ENCODE peak calls at places on chromosomes 5 and 9, in four cellular contexts. C is H1, U is thoracic aorta, T is endodermal cell. V is an unnamed sample.

GRCh38 chr5:141811287-141812155 is 66.7 kb downstream of the PCDH1 start:
- DNase-seq in C (peak; percentile 89), U (no peak), T (peak; percentile 89), V (no peak)

GRCh38 chr5:58849995-58850667 is 267.3 kb downstream of the RAB3C start:
- DNase-seq in C (no peak), U (no peak), T (peak; percentile 81), V (no peak)

GRCh38 chr9:75892168-75892901 is 1.9 kb downstream of the PCSK5 start:
- DNase-seq in C (peak; percentile 70), U (no peak), T (peak; percentile 82), V (peak; percentile 30)

GRCh38 chr9:86046930-86047341 is 52.4 kb downstream of the GOLM1 start:
- DNase-seq in C (no peak), U (no peak), T (no peak), V (no peak)

GRCh38 chr5:40481226-40481625 is 198.5 kb upstream of the PTGER4 start:
- DNase-seq in C (no peak), U (no peak), T (no peak), V (no peak)

GRCh38 chr5:140346348-140347221 is at the start of gene HBEGF:
- DNase-seq in C (peak; percentile 88), U (no peak), T (peak; percentile 97), V (peak; percentile 82)

GRCh38 chr5:84303315-84303714 is 81.4 kb downstream of the EDIL3 start:
- DNase-seq in C (no peak), U (no peak), T (no peak), V (no peak)

GRCh38 chr9:70411930-70412677 is 2.4 kb downstream of the KLF9 start:
- DNase-seq in C (peak; percentile 52), U (no peak), T (peak; percentile 79), V (peak; percentile 78)

GRCh38 chr5:38193015-38193581 is 65.3 kb upstream of the EGFLAM start:
- DNase-seq in C (peak; percentile 83), U (no peak), T (peak; percentile 94), V (peak; percentile 82)

GRCh38 chr5:180557201-180557809 is 34.0 kb downstream of the SCGB3A1 start:
- DNase-seq in C (no peak), U (no peak), T (no peak), V (no peak)

GRCh38 chr5:72587909-72588308 is 80.7 kb upstream of the ZNF366 start:
- DNase-seq in C (no peak), U (no peak), T (no peak), V (no peak)

GRCh38 chr5:160369990-160370712 is at the start of gene C1QTNF2:
- DNase-seq in C (peak; percentile 74), U (no peak), T (peak; percentile 87), V (peak; percentile 68)

GRCh38 chr5:179863449-179864085 is 5.0 kb upstream of the MRNIP start:
- DNase-seq in C (no peak), U (no peak), T (no peak), V (no peak)

GRCh38 chr9:131732061-131732526 is 7.8 kb downstream of the RAPGEF1 start:
- DNase-seq in C (no peak), U (no peak), T (no peak), V (peak; percentile 46)

GRCh38 chr5:113612060-113612496 is 98.6 kb downstream of the YTHDC2 start:
- DNase-seq in C (no peak), U (no peak), T (no peak), V (no peak)

GRCh38 chr9:83466877-83467276 is 71.3 kb downstream of the FRMD3 start:
- DNase-seq in C (no peak), U (no peak), T (no peak), V (no peak)

GRCh38 chr9:85112376-85112775 is 442.8 kb downstream of the NTRK2 start:
- DNase-seq in C (no peak), U (no peak), T (no peak), V (no peak)

GRCh38 chr5:173456751-173457171 is 128.5 kb upstream of the STC2 start:
- DNase-seq in C (no peak), U (no peak), T (no peak), V (no peak)

GRCh38 chr9:112078432-112078831 is 96.7 kb downstream of the SUSD1 start:
- DNase-seq in C (no peak), U (no peak), T (no peak), V (no peak)

GRCh38 chr9:131668439-131669233 is 71.2 kb downstream of the RAPGEF1 start:
- DNase-seq in C (no peak), U (no peak), T (peak; percentile 63), V (no peak)

GRCh38 chr9:127444921-127445850 is 6.0 kb downstream of the RPL12 start:
- DNase-seq in C (peak; percentile 54), U (no peak), T (peak; percentile 54), V (no peak)

GRCh38 chr5:120449501-120449900 is 14.6 kb upstream of the PRR16 start:
- DNase-seq in C (no peak), U (no peak), T (no peak), V (no peak)

GRCh38 chr5:36703245-36703860 is 96.9 kb downstream of the SLC1A3 start:
- DNase-seq in C (no peak), U (no peak), T (no peak), V (peak; percentile 36)

GRCh38 chr5:120684213-120684612 is 220.1 kb downstream of the PRR16 start:
- DNase-seq in C (no peak), U (no peak), T (no peak), V (no peak)

GRCh38 chr9:131237931-131238401 is 38.3 kb downstream of the FAM78A start:
- DNase-seq in C (peak; percentile 79), U (peak; percentile 51), T (peak; percentile 85), V (peak; percentile 59)

GRCh38 chr5:140594169-140594568 is 29.5 kb downstream of the SLC35A4 start:
- DNase-seq in C (no peak), U (no peak), T (no peak), V (no peak)

GRCh38 chr9:125747765-125748510 is 765 bp downstream of the PBX3 start:
- DNase-seq in C (peak; percentile 63), U (no peak), T (peak; percentile 75), V (peak; percentile 51)

GRCh38 chr9:87119328-87119881 is 172.1 kb upstream of the GAS1 start:
- DNase-seq in C (no peak), U (no peak), T (no peak), V (no peak)

GRCh38 chr9:129500166-129500862 is 120.6 kb downstream of the C9orf50 start:
- DNase-seq in C (peak; percentile 65), U (no peak), T (peak; percentile 67), V (peak; percentile 46)

GRCh38 chr9:6592231-6592630 is 53.3 kb downstream of the GLDC start:
- DNase-seq in C (no peak), U (no peak), T (no peak), V (no peak)

GRCh38 chr5:153640293-153640692 is 149.8 kb downstream of the GRIA1 start:
- DNase-seq in C (no peak), U (no peak), T (no peak), V (no peak)
- TF ChIP-seq CTCF in C (no peak), U (no peak), T (no peak), V (no peak)

GRCh38 chr5:125011014-125011413 is 264.6 kb upstream of the ZNF608 start:
- DNase-seq in C (no peak), U (no peak), T (no peak), V (no peak)

GRCh38 chr5:125002727-125003598 is 256.5 kb upstream of the ZNF608 start:
- DNase-seq in C (no peak), U (no peak), T (no peak), V (no peak)

GRCh38 chr5:125004009-125004408 is 257.6 kb upstream of the ZNF608 start:
- DNase-seq in C (no peak), U (no peak), T (no peak), V (no peak)

GRCh38 chr5:125005287-125005686 is 258.8 kb upstream of the ZNF608 start:
- DNase-seq in C (no peak), U (no peak), T (no peak), V (no peak)

GRCh38 chr5:125006011-125006685 is 259.7 kb upstream of the ZNF608 start:
- DNase-seq in C (no peak), U (no peak), T (no peak), V (no peak)
- H3K4me1 ChIP-seq in C (peaks cover 8% of the 10 kb centered on the region), U (no peaks in the 10 kb centered on the region), T (peaks cover 7% of the 10 kb centered on the region), V (no peaks in the 10 kb centered on the region)

DNA sequence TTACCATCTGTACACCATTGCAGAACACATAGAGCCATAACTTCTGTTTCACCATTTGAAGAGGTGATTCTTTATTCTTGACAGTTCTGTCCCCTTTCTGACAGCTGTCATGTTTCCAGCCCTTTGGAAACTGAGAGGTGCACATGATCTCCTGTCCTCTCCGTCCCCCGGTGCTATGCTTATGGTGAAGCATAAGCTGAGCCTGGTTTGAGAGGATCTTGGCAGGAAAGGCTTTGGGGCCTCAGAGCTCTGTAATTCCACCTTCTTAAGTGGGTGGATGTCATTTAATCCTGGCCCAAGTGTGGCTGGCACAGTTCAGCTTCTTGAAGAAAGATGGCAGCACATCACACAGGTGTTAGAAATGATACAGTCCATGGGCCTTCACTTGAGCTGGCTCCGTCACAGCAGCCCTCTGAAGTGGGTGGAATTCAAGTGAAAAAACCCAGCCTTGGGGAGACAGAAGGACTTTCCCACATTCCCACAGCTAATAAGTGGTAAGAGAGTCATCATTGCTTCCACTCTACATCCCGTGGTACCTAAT is 30.7 kb upstream of the GRPEL2 start:
- DNase-seq in C (no peak), U (no peak), T (no peak), V (no peak)
- TF ChIP-seq CTCF in C (no peak), U (no peak), T (peak; percentile 29), V (peak; percentile 21)

DNA sequence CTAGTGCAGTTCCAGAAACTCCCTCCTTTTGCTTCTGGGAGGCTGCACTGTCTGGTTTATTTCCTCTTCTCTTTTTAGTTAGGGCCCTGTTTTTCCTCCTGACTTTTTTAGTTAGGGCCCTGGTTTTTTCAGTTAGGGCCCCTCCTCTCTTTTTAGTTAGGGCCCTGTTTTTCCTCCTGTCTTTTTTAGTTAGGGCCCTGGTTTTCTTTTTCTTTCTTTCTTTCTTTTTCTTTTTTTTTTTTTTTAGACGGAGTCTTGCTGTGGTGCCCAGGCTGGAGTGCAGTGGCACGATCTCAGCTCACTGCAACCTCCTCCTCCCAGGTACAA is 15.1 kb downstream of the GSN start:
- DNase-seq in C (no peak), U (no peak), T (no peak), V (no peak)
- H3K4me1 ChIP-seq in C (peaks cover 9% of the 10 kb centered on the region), U (peaks cover 97% of the 10 kb centered on the region), T (peaks cover 11% of the 10 kb centered on the region), V (peaks cover 85% of the 10 kb centered on the region)

DNA sequence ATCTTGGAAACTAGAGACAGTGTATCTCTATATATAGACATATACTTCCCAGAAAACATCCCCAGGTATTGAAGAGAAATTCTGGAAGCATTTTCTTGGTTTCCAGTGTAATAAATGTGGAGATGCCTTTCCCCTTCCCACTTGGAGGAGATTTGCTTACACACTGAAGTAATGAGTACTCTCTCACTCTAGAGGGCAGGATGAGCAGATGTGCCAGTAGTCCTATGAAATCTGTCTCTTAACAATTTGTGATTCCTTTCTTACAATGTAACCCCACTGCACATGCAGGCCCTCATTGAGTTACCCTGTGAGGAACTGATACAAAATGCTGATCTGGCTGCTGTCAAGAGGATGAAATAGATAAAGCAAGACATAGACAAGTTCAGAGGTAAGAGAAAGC is 567.2 kb downstream of the SLCO4C1 start:
- DNase-seq in C (no peak), U (no peak), T (no peak), V (no peak)
- TF ChIP-seq CTCF in C (peak; percentile 30), U (no peak), T (peak; percentile 70), V (no peak)

GRCh38 chr5:88875609-88876234 is 7.3 kb downstream of the MEF2C start:
- DNase-seq in C (no peak), U (no peak), T (no peak), V (no peak)

GRCh38 chr5:88879724-88880123 is 3.3 kb downstream of the MEF2C start:
- DNase-seq in C (no peak), U (no peak), T (no peak), V (no peak)

GRCh38 chr5:88876714-88877113 is 6.3 kb downstream of the MEF2C start:
- DNase-seq in C (no peak), U (no peak), T (no peak), V (no peak)

GRCh38 chr5:88878976-88879375 is 4.0 kb downstream of the MEF2C start:
- DNase-seq in C (no peak), U (no peak), T (no peak), V (no peak)

GRCh38 chr5:88877826-88878225 is 5.2 kb downstream of the MEF2C start:
- DNase-seq in C (no peak), U (no peak), T (no peak), V (no peak)
- H3K4me1 ChIP-seq in C (peaks cover 5% of the 10 kb centered on the region), U (peaks cover 26% of the 10 kb centered on the region), T (no peaks in the 10 kb centered on the region), V (peaks cover 58% of the 10 kb centered on the region)

V was measured in psoas muscle.